ENCODE peak calls at places on chromosomes 12 and 14, in five cellular contexts. I, M, Q, C and W are unnamed samples.

GRCh38 chr12:71865166-71865713 is 25.7 kb downstream of the TBC1D15 start:
- DNase-seq in I (no peak), M (no peak), Q (no peak), C (peak; percentile 84), W (peak; percentile 29)

GRCh38 chr14:104767634-104767918 is 14.6 kb downstream of the SIVA1 start:
- DNase-seq in I (no peak), M (no peak), Q (no peak), C (no peak), W (no peak)

GRCh38 chr12:30043151-30043550 is 259.4 kb upstream of the TMTC1 start:
- DNase-seq in I (no peak), M (no peak), Q (no peak), C (no peak), W (no peak)

GRCh38 chr14:56274556-56274955 is 156.3 kb downstream of the PELI2 start:
- DNase-seq in I (no peak), M (no peak), Q (no peak), C (no peak), W (no peak)

GRCh38 chr12:117096643-117097042 is 2.6 kb downstream of the TESC start:
- DNase-seq in I (no peak), M (no peak), Q (no peak), C (no peak), W (no peak)

GRCh38 chr12:76551482-76551888 is 8.1 kb downstream of the OSBPL8 start:
- DNase-seq in I (no peak), M (no peak), Q (no peak), C (no peak), W (no peak)

GRCh38 chr12:68638721-68639395 is 28.2 kb downstream of the RAP1B start:
- DNase-seq in I (no peak), M (no peak), Q (no peak), C (no peak), W (no peak)

GRCh38 chr14:95174184-95174804 is 17.0 kb upstream of the DICER1 start:
- DNase-seq in I (no peak), M (no peak), Q (no peak), C (no peak), W (no peak)

GRCh38 chr14:75511201-75511600 is 11.1 kb upstream of the BATF start:
- DNase-seq in I (no peak), M (no peak), Q (no peak), C (no peak), W (no peak)

GRCh38 chr12:108635201-108635996 is 1.7 kb upstream of the SELPLG start:
- DNase-seq in I (peak; percentile 71), M (peak; percentile 56), Q (no peak), C (no peak), W (no peak)

GRCh38 chr12:125244338-125244737 is 179.1 kb downstream of the AACS start:
- DNase-seq in I (no peak), M (no peak), Q (no peak), C (no peak), W (no peak)

GRCh38 chr14:30655658-30656057 is 33.5 kb downstream of the SCFD1 start:
- DNase-seq in I (no peak), M (no peak), Q (no peak), C (no peak), W (no peak)

GRCh38 chr14:99062772-99063418 is 209.1 kb downstream of the BCL11B start:
- DNase-seq in I (no peak), M (no peak), Q (no peak), C (no peak), W (no peak)

GRCh38 chr12:31524791-31525495 is 66.0 kb downstream of the DENND5B start:
- DNase-seq in I (no peak), M (no peak), Q (no peak), C (peak; percentile 90), W (no peak)

GRCh38 chr12:118307069-118307954 is 65.4 kb downstream of the TAOK3 start:
- DNase-seq in I (no peak), M (no peak), Q (no peak), C (peak; percentile 84), W (no peak)

GRCh38 chr12:132191715-132192553 is 47.7 kb downstream of the NOC4L start:
- DNase-seq in I (no peak), M (no peak), Q (no peak), C (no peak), W (no peak)

GRCh38 chr12:40226652-40227051 is 1.9 kb downstream of the LRRK2 start:
- DNase-seq in I (peak; percentile 25), M (no peak), Q (peak; percentile 40), C (peak; percentile 72), W (peak; percentile 80)

GRCh38 chr12:98466970-98467369 is 48.4 kb upstream of the TMPO start:
- DNase-seq in I (no peak), M (no peak), Q (no peak), C (no peak), W (no peak)

GRCh38 chr12:122356192-122356635 is 66.3 kb downstream of the CLIP1 start:
- DNase-seq in I (peak; percentile 51), M (peak; percentile 56), Q (no peak), C (peak; percentile 72), W (peak; percentile 58)

GRCh38 chr12:1272132-1272531 is 281.1 kb downstream of the ERC1 start:
- DNase-seq in I (no peak), M (no peak), Q (no peak), C (no peak), W (no peak)

GRCh38 chr12:107352347-107353081 is 259.2 kb upstream of the CRY1 start:
- DNase-seq in I (no peak), M (no peak), Q (no peak), C (no peak), W (no peak)

GRCh38 chr12:123384318-123384993 is 524 bp downstream of the KMT5A start:
- DNase-seq in I (no peak), M (peak; percentile 11), Q (peak; percentile 52), C (peak; percentile 43), W (no peak)

GRCh38 chr12:51028811-51029146 is 2.6 kb upstream of the SLC11A2 start:
- DNase-seq in I (no peak), M (no peak), Q (no peak), C (peak; percentile 53), W (no peak)
- H3K27ac ChIP-seq in I (no peak overlapping the region), M (no peak overlapping the region), Q (no peak overlapping the region), C (peak overlapping the region; percentile 7), W (no peak overlapping the region)

GRCh38 chr14:61558271-61558670 is 137.0 kb upstream of the HIF1A start:
- DNase-seq in I (no peak), M (no peak), Q (no peak), C (no peak), W (no peak)

GRCh38 chr14:61561144-61561543 is 134.2 kb upstream of the HIF1A start:
- DNase-seq in I (no peak), M (no peak), Q (no peak), C (no peak), W (peak; percentile 39)

GRCh38 chr14:61559641-61560201 is 135.6 kb upstream of the HIF1A start:
- DNase-seq in I (no peak), M (no peak), Q (no peak), C (no peak), W (no peak)

GRCh38 chr14:61561657-61562276 is 133.5 kb upstream of the HIF1A start:
- DNase-seq in I (peak; percentile 79), M (peak; percentile 49), Q (peak; percentile 71), C (peak; percentile 91), W (peak; percentile 91)

GRCh38 chr14:61560323-61560722 is 135.0 kb upstream of the HIF1A start:
- DNase-seq in I (no peak), M (peak; percentile 55), Q (no peak), C (no peak), W (no peak)
- H3K4me1 ChIP-seq in I (peaks cover 13% of the 10 kb centered on the region), M (peaks cover 40% of the 10 kb centered on the region), Q (peaks cover 14% of the 10 kb centered on the region), C (peaks cover 69% of the 10 kb centered on the region), W (peaks cover 39% of the 10 kb centered on the region)

DNA sequence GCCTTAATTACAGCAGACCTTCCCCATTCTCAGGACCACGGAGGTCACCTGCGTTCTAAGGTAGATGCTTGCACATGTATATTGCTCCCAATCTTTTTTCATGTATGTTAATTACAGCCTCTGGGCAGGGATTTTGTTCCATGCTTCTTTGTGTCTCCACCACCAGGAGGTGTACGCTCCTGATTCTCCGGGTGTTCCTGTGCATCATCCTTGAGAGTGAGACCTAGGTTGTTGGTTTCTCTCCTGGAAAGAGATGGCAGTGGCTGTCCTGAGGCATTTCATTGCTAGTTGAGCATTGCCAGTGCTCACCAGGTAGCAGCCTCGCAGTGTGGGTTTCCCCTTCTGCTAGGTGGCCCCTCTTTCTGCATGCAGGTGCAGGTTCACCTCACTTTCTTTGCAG is 52.8 kb downstream of the KCNK13 start:
- DNase-seq in I (no peak), M (peak; percentile 21), Q (no peak), C (no peak), W (no peak)
- TF ChIP-seq CTCF in I (no peak), M (peak; percentile 16), Q (no peak), C (no peak), W (no peak)

GRCh38 chr12:66059670-66060069 is 70.9 kb downstream of the LLPH start:
- DNase-seq in I (no peak), M (no peak), Q (no peak), C (no peak), W (no peak)

GRCh38 chr12:66052988-66053615 is 77.4 kb downstream of the LLPH start:
- DNase-seq in I (no peak), M (no peak), Q (no peak), C (no peak), W (no peak)

GRCh38 chr12:66060361-66060907 is 70.1 kb downstream of the LLPH start:
- DNase-seq in I (no peak), M (no peak), Q (no peak), C (no peak), W (no peak)

GRCh38 chr12:66051361-66051760 is 79.2 kb downstream of the LLPH start:
- DNase-seq in I (no peak), M (no peak), Q (no peak), C (no peak), W (no peak)

GRCh38 chr12:66055837-66056319 is 74.7 kb downstream of the LLPH start:
- DNase-seq in I (no peak), M (no peak), Q (no peak), C (no peak), W (no peak)
- H3K27ac ChIP-seq in I (no peak overlapping the region), M (no peak overlapping the region), Q (no peak overlapping the region), C (no peak overlapping the region), W (no peak overlapping the region)